ENCODE peak calls at places on chromosomes 16 and 17, in five cellular contexts. One of them, this sample, is unnamed.

GRCh38 chr17:50893183-50893993 is 27.2 kb upstream of the TOB1 start:
- DNase-seq in stimulated activated CD4-positive, alpha-beta T cell treated with anti-CD3 and anti-CD28 coated beads, Interleukin-4, amount 100 ng/mL, for 4 hours: no peak
- DNase-seq in effector memory CD8-positive, alpha-beta T cell: no peak
- DNase-seq in cerebellar nuclear complex: no peak
- DNase-seq in Peyer's patch: peak; percentile 80
- DNase-seq in this sample: no peak

GRCh38 chr16:68973611-68974120 is 130.3 kb downstream of the TANGO6 start:
- DNase-seq in stimulated activated CD4-positive, alpha-beta T cell treated with anti-CD3 and anti-CD28 coated beads, Interleukin-4, amount 100 ng/mL, for 4 hours: no peak
- DNase-seq in effector memory CD8-positive, alpha-beta T cell: no peak
- DNase-seq in cerebellar nuclear complex: no peak
- DNase-seq in Peyer's patch: no peak
- DNase-seq in this sample: no peak

GRCh38 chr16:60686824-60687223 is 1349.4 kb downstream of the CDH8 start:
- DNase-seq in stimulated activated CD4-positive, alpha-beta T cell treated with anti-CD3 and anti-CD28 coated beads, Interleukin-4, amount 100 ng/mL, for 4 hours: no peak
- DNase-seq in effector memory CD8-positive, alpha-beta T cell: no peak
- DNase-seq in cerebellar nuclear complex: no peak
- DNase-seq in Peyer's patch: no peak
- DNase-seq in this sample: no peak

GRCh38 chr17:2002767-2003329 is 22.3 kb downstream of the RTN4RL1 start:
- DNase-seq in stimulated activated CD4-positive, alpha-beta T cell treated with anti-CD3 and anti-CD28 coated beads, Interleukin-4, amount 100 ng/mL, for 4 hours: no peak
- DNase-seq in effector memory CD8-positive, alpha-beta T cell: no peak
- DNase-seq in cerebellar nuclear complex: no peak
- DNase-seq in Peyer's patch: no peak
- DNase-seq in this sample: no peak

GRCh38 chr16:86379505-86379846 is 130.9 kb upstream of the FOXF1 start:
- DNase-seq in stimulated activated CD4-positive, alpha-beta T cell treated with anti-CD3 and anti-CD28 coated beads, Interleukin-4, amount 100 ng/mL, for 4 hours: no peak
- DNase-seq in effector memory CD8-positive, alpha-beta T cell: no peak
- DNase-seq in cerebellar nuclear complex: no peak
- DNase-seq in Peyer's patch: no peak
- DNase-seq in this sample: no peak

GRCh38 chr17:416293-417206 is 63.9 kb upstream of the RPH3AL start:
- DNase-seq in stimulated activated CD4-positive, alpha-beta T cell treated with anti-CD3 and anti-CD28 coated beads, Interleukin-4, amount 100 ng/mL, for 4 hours: peak; percentile 38
- DNase-seq in effector memory CD8-positive, alpha-beta T cell: peak; percentile 29
- DNase-seq in cerebellar nuclear complex: no peak
- DNase-seq in Peyer's patch: no peak
- DNase-seq in this sample: peak; percentile 67

GRCh38 chr17:37299257-37299985 is 76.4 kb upstream of the C17orf78 start:
- DNase-seq in stimulated activated CD4-positive, alpha-beta T cell treated with anti-CD3 and anti-CD28 coated beads, Interleukin-4, amount 100 ng/mL, for 4 hours: no peak
- DNase-seq in effector memory CD8-positive, alpha-beta T cell: no peak
- DNase-seq in cerebellar nuclear complex: no peak
- DNase-seq in Peyer's patch: no peak
- DNase-seq in this sample: no peak

GRCh38 chr16:76946879-76947278 is 244.1 kb upstream of the MON1B start:
- DNase-seq in stimulated activated CD4-positive, alpha-beta T cell treated with anti-CD3 and anti-CD28 coated beads, Interleukin-4, amount 100 ng/mL, for 4 hours: no peak
- DNase-seq in effector memory CD8-positive, alpha-beta T cell: no peak
- DNase-seq in cerebellar nuclear complex: no peak
- DNase-seq in Peyer's patch: no peak
- DNase-seq in this sample: no peak

GRCh38 chr17:28513476-28513875 is 7.3 kb downstream of the FOXN1 start:
- DNase-seq in stimulated activated CD4-positive, alpha-beta T cell treated with anti-CD3 and anti-CD28 coated beads, Interleukin-4, amount 100 ng/mL, for 4 hours: no peak
- DNase-seq in effector memory CD8-positive, alpha-beta T cell: no peak
- DNase-seq in cerebellar nuclear complex: no peak
- DNase-seq in Peyer's patch: no peak
- DNase-seq in this sample: no peak

GRCh38 chr17:16466407-16466806 is 25.6 kb downstream of the LRRC75A start:
- DNase-seq in stimulated activated CD4-positive, alpha-beta T cell treated with anti-CD3 and anti-CD28 coated beads, Interleukin-4, amount 100 ng/mL, for 4 hours: no peak
- DNase-seq in effector memory CD8-positive, alpha-beta T cell: no peak
- DNase-seq in cerebellar nuclear complex: no peak
- DNase-seq in Peyer's patch: peak; percentile 79
- DNase-seq in this sample: no peak

GRCh38 chr17:4074831-4075495 is 67.9 kb downstream of the ZZEF1 start:
- DNase-seq in stimulated activated CD4-positive, alpha-beta T cell treated with anti-CD3 and anti-CD28 coated beads, Interleukin-4, amount 100 ng/mL, for 4 hours: no peak
- DNase-seq in effector memory CD8-positive, alpha-beta T cell: peak; percentile 40
- DNase-seq in cerebellar nuclear complex: no peak
- DNase-seq in Peyer's patch: no peak
- DNase-seq in this sample: peak; percentile 53

GRCh38 chr16:84891149-84891795 is 71.5 kb downstream of the CRISPLD2 start:
- DNase-seq in stimulated activated CD4-positive, alpha-beta T cell treated with anti-CD3 and anti-CD28 coated beads, Interleukin-4, amount 100 ng/mL, for 4 hours: no peak
- DNase-seq in effector memory CD8-positive, alpha-beta T cell: no peak
- DNase-seq in cerebellar nuclear complex: no peak
- DNase-seq in Peyer's patch: no peak
- DNase-seq in this sample: no peak

GRCh38 chr16:68267612-68268405 is 3.5 kb downstream of the SLC7A6 start:
- DNase-seq in stimulated activated CD4-positive, alpha-beta T cell treated with anti-CD3 and anti-CD28 coated beads, Interleukin-4, amount 100 ng/mL, for 4 hours: no peak
- DNase-seq in effector memory CD8-positive, alpha-beta T cell: no peak
- DNase-seq in cerebellar nuclear complex: no peak
- DNase-seq in Peyer's patch: no peak
- DNase-seq in this sample: no peak

GRCh38 chr16:84319146-84319760 is 24.6 kb downstream of the WFDC1 start:
- DNase-seq in stimulated activated CD4-positive, alpha-beta T cell treated with anti-CD3 and anti-CD28 coated beads, Interleukin-4, amount 100 ng/mL, for 4 hours: no peak
- DNase-seq in effector memory CD8-positive, alpha-beta T cell: no peak
- DNase-seq in cerebellar nuclear complex: no peak
- DNase-seq in Peyer's patch: no peak
- DNase-seq in this sample: no peak

GRCh38 chr16:79334127-79334526 is 266.4 kb downstream of the MAF start:
- DNase-seq in stimulated activated CD4-positive, alpha-beta T cell treated with anti-CD3 and anti-CD28 coated beads, Interleukin-4, amount 100 ng/mL, for 4 hours: no peak
- DNase-seq in effector memory CD8-positive, alpha-beta T cell: peak; percentile 29
- DNase-seq in cerebellar nuclear complex: no peak
- DNase-seq in Peyer's patch: no peak
- DNase-seq in this sample: no peak

GRCh38 chr17:12627177-12627629 is 38.5 kb upstream of the MYOCD start:
- DNase-seq in stimulated activated CD4-positive, alpha-beta T cell treated with anti-CD3 and anti-CD28 coated beads, Interleukin-4, amount 100 ng/mL, for 4 hours: no peak
- DNase-seq in effector memory CD8-positive, alpha-beta T cell: no peak
- DNase-seq in cerebellar nuclear complex: no peak
- DNase-seq in Peyer's patch: no peak
- DNase-seq in this sample: no peak

GRCh38 chr16:84899414-84899813 is 79.6 kb downstream of the CRISPLD2 start:
- DNase-seq in stimulated activated CD4-positive, alpha-beta T cell treated with anti-CD3 and anti-CD28 coated beads, Interleukin-4, amount 100 ng/mL, for 4 hours: no peak
- DNase-seq in effector memory CD8-positive, alpha-beta T cell: no peak
- DNase-seq in cerebellar nuclear complex: no peak
- DNase-seq in Peyer's patch: no peak
- DNase-seq in this sample: no peak

GRCh38 chr16:2912330-2913199 is 834 bp downstream of the FLYWCH1 start:
- DNase-seq in stimulated activated CD4-positive, alpha-beta T cell treated with anti-CD3 and anti-CD28 coated beads, Interleukin-4, amount 100 ng/mL, for 4 hours: no peak
- DNase-seq in effector memory CD8-positive, alpha-beta T cell: no peak
- DNase-seq in cerebellar nuclear complex: no peak
- DNase-seq in Peyer's patch: peak; percentile 63
- DNase-seq in this sample: no peak

GRCh38 chr16:67150058-67150832 is 553 bp downstream of the B3GNT9 start:
- DNase-seq in stimulated activated CD4-positive, alpha-beta T cell treated with anti-CD3 and anti-CD28 coated beads, Interleukin-4, amount 100 ng/mL, for 4 hours: peak; percentile 74
- DNase-seq in effector memory CD8-positive, alpha-beta T cell: no peak
- DNase-seq in cerebellar nuclear complex: no peak
- DNase-seq in Peyer's patch: peak; percentile 57
- DNase-seq in this sample: peak; percentile 49

GRCh38 chr17:80887639-80888175 is 103.9 kb upstream of the CHMP6 start:
- DNase-seq in stimulated activated CD4-positive, alpha-beta T cell treated with anti-CD3 and anti-CD28 coated beads, Interleukin-4, amount 100 ng/mL, for 4 hours: no peak
- DNase-seq in effector memory CD8-positive, alpha-beta T cell: no peak
- DNase-seq in cerebellar nuclear complex: no peak
- DNase-seq in Peyer's patch: peak; percentile 30
- DNase-seq in this sample: no peak

This sample was measured in CD4-positive, alpha-beta memory T cell.